ENCODE peak calls at places on chromosome 2, in eight cellular contexts. D, M, R, I, T, F, O and Q are unnamed samples. For H3K4me1, the result is how much of the 10 kb centered on the place peaks cover.

GRCh38 chr2:234913208-234913626 is 38.6 kb upstream of the SH3BP4 start:
- DNase-seq in D (no peak), M (no peak), R (no peak), I (no peak), T (no peak), F (no peak), O (no peak), Q (no peak)

GRCh38 chr2:235762832-235763598 is 269.2 kb downstream of the AGAP1 start:
- DNase-seq in D (no peak), M (no peak), R (peak), I (no peak), T (no peak), F (no peak), O (no peak), Q (no peak)

GRCh38 chr2:44237221-44237620 is 38.1 kb upstream of the SLC3A1 start:
- DNase-seq in D (no peak), M (no peak), R (no peak), I (no peak), T (no peak), F (peak), O (no peak), Q (no peak)

GRCh38 chr2:111226797-111227700 is 106.3 kb downstream of the BCL2L11 start:
- DNase-seq in D (no peak), M (no peak), R (no peak), I (no peak), T (no peak), F (no peak), O (no peak), Q (no peak)

GRCh38 chr2:86301711-86302202 is 35.7 kb downstream of the REEP1 start:
- DNase-seq in D (no peak), M (no peak), R (peak), I (no peak), T (no peak), F (no peak), O (no peak), Q (peak)

GRCh38 chr2:149575742-149576141 is 11.8 kb downstream of the MMADHC start:
- DNase-seq in D (no peak), M (no peak), R (no peak), I (no peak), T (no peak), F (no peak), O (no peak), Q (no peak)

GRCh38 chr2:46252891-46253659 is 44.1 kb upstream of the EPAS1 start:
- DNase-seq in D (peak), M (no peak), R (no peak), I (no peak), T (no peak), F (no peak), O (no peak), Q (no peak)

GRCh38 chr2:119246884-119247843 is 23.5 kb downstream of the STEAP3 start:
- DNase-seq in D (no peak), M (no peak), R (no peak), I (no peak), T (peak), F (no peak), O (no peak), Q (no peak)

GRCh38 chr2:223235986-223236385 is 184.0 kb downstream of the KCNE4 start:
- DNase-seq in D (no peak), M (no peak), R (no peak), I (no peak), T (no peak), F (no peak), O (no peak), Q (no peak)

GRCh38 chr2:229163893-229164292 is 107.2 kb downstream of the PID1 start:
- DNase-seq in D (no peak), M (no peak), R (no peak), I (no peak), T (no peak), F (no peak), O (no peak), Q (no peak)

GRCh38 chr2:85503611-85504433 is 35.1 kb upstream of the MAT2A start:
- DNase-seq in D (no peak), M (no peak), R (no peak), I (no peak), T (no peak), F (no peak), O (no peak), Q (no peak)

GRCh38 chr2:181770145-181770544 is 89.8 kb upstream of the NEUROD1 start:
- DNase-seq in D (no peak), M (no peak), R (no peak), I (no peak), T (no peak), F (no peak), O (no peak), Q (no peak)
- H3K27ac ChIP-seq in D (no peak), M (no peak), R (no peak), I (no peak), T (no peak), F (no peak), O (no peak), Q (no peak)

DNA sequence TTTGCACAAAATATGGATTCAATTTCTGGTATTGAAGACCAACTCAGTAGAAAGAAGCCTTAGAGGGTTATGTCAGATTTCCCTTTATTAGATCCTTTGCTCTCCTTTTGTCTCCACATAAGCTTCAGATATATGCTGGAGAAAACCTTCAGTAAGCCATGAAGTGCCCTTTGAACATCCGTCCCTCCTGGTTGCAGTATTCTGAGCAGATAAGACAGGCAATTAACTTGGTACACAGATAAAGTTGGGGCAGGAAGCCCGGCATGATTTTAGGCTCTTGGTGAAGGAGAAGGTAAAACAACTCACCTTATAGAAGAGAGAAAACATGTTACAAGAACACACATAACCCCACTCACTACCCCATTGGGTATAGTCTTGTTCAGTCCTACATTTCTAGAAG is 76.4 kb downstream of the SRD5A2 start:
- DNase-seq in D (no peak), M (no peak), R (no peak), I (no peak), T (no peak), F (no peak), O (no peak), Q (peak)
- H3K4me1 ChIP-seq in D (under half), M (under half), R (under half), I (under half), T (under half), F (under half), O (under half), Q (under half)

GRCh38 chr2:37570773-37571570 is 100.5 kb downstream of the CDC42EP3 start:
- DNase-seq in D (no peak), M (peak), R (no peak), I (no peak), T (no peak), F (no peak), O (no peak), Q (no peak)
- H3K27ac ChIP-seq in D (peak), M (peak), R (peak), I (no peak), T (no peak), F (no peak), O (peak), Q (no peak)

DNA sequence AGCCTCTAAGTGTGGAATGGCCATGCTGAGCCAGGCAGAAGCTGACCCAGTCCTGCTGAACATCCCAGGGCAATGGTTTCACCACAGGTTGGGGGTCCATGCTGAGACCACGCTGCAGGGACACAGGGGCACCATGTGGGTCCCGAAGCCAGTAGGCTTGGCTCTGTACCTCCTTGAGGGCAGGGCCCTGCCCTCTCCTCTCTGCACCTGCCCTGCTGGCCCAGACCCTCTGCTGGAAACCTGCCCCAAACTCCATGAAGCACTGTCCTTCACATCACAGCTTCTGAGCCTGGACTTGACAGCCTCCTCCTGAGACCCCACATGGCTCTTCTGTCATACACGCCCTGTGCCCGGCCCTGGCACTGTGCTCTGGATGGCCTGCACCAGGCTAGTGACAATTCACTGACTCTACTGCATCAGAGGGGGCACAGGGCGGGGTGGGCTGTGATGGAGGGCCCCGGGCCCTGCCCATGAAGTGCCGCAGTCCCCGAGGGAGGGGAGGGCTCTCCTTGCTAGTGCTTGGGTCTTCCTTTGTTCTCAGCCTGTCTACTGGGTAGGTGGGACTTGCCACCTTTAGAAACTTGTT is 24.7 kb downstream of the HS6ST1 start:
- DNase-seq in D (peak), M (peak), R (no peak), I (no peak), T (peak), F (no peak), O (no peak), Q (no peak)
- H3K4me1 ChIP-seq in D (under half), M (under half), R (under half), I (under half), T (under half), F (under half), O (under half), Q (under half)